ENCODE peak calls at places on chromosomes 12 and 14, in nine cellular contexts. J is left cardiac atrium; D is RPMI7951; N is neuronal stem cell; F is T-helper 1 cell; C is aorta; U is activated CD4-positive, alpha-beta T cell treated with anti-CD3 and anti-CD28 coated beads, Interleukin-2, amount 50 U/mL, for 1 hour; Z is left ventricle myocardium inferior; G is lower leg skin. E is an unnamed sample.
A peak's percentile ranks its signal among the peaks of the same experiment; 100 is the strongest.

GRCh38 chr14:93490001-93490400 is 59.3 kb downstream of the UNC79 start:
- DNase-seq in J (no peak), D (no peak), N (no peak), F (no peak), C (no peak), U (no peak), Z (no peak), G (no peak), E (no peak)

GRCh38 chr12:91811481-91812287 is 334.0 kb downstream of the BTG1 start:
- DNase-seq in J (peak; percentile 75), D (peak; percentile 47), N (peak; percentile 48), F (peak; percentile 44), C (peak; percentile 88), U (peak; percentile 83), Z (peak; percentile 73), G (peak; percentile 90), E (peak; percentile 62)

GRCh38 chr12:1491983-1492697 is 102.2 kb downstream of the FBXL14 start:
- DNase-seq in J (no peak), D (no peak), N (no peak), F (no peak), C (no peak), U (no peak), Z (no peak), G (peak; percentile 78), E (no peak)

GRCh38 chr12:768434-768833 is 16.1 kb downstream of the WNK1 start:
- DNase-seq in J (no peak), D (no peak), N (no peak), F (no peak), C (no peak), U (no peak), Z (no peak), G (no peak), E (no peak)

GRCh38 chr14:64114166-64114565 is 180.0 kb downstream of the ESR2 start:
- DNase-seq in J (no peak), D (no peak), N (no peak), F (no peak), C (no peak), U (no peak), Z (no peak), G (no peak), E (no peak)

GRCh38 chr12:82184844-82185243 is 173.3 kb downstream of the CCDC59 start:
- DNase-seq in J (no peak), D (no peak), N (no peak), F (no peak), C (no peak), U (no peak), Z (no peak), G (no peak), E (no peak)

GRCh38 chr12:14836336-14837210 is 6.8 kb downstream of the ART4 start:
- DNase-seq in J (no peak), D (peak; percentile 84), N (no peak), F (no peak), C (no peak), U (no peak), Z (no peak), G (no peak), E (no peak)

GRCh38 chr14:95814363-95815225 is 62.0 kb upstream of the TUNAR start:
- DNase-seq in J (no peak), D (no peak), N (no peak), F (no peak), C (no peak), U (no peak), Z (no peak), G (peak; percentile 40), E (no peak)

GRCh38 chr12:58776144-58776543 is 144.2 kb downstream of the LRIG3 start:
- DNase-seq in J (no peak), D (no peak), N (no peak), F (no peak), C (no peak), U (no peak), Z (no peak), G (no peak), E (no peak)

GRCh38 chr12:45762185-45763110 is 32.9 kb downstream of the ARID2 start:
- DNase-seq in J (no peak), D (peak; percentile 19), N (no peak), F (no peak), C (no peak), U (no peak), Z (no peak), G (no peak), E (peak; percentile 17)

GRCh38 chr14:91918159-91918883 is 29.2 kb downstream of the FBLN5 start:
- DNase-seq in J (no peak), D (no peak), N (no peak), F (no peak), C (no peak), U (no peak), Z (no peak), G (no peak), E (no peak)

GRCh38 chr14:85415015-85415712 is 114.8 kb upstream of the FLRT2 start:
- DNase-seq in J (peak; percentile 65), D (peak; percentile 93), N (no peak), F (no peak), C (no peak), U (no peak), Z (peak; percentile 15), G (peak; percentile 83), E (no peak)

GRCh38 chr14:22598896-22599244 is 770 bp downstream of the ABHD4 start:
- DNase-seq in J (peak; percentile 36), D (peak; percentile 54), N (no peak), F (no peak), C (no peak), U (no peak), Z (no peak), G (no peak), E (peak; percentile 57)

GRCh38 chr12:130966443-130967030 is 12.8 kb downstream of the ADGRD1 start:
- DNase-seq in J (no peak), D (no peak), N (no peak), F (no peak), C (no peak), U (no peak), Z (no peak), G (peak; percentile 72), E (no peak)

GRCh38 chr12:107057071-107057834 is 36.1 kb downstream of the CRY1 start:
- DNase-seq in J (no peak), D (no peak), N (no peak), F (no peak), C (no peak), U (no peak), Z (no peak), G (no peak), E (no peak)

GRCh38 chr12:27176765-27177164 is 67.3 kb upstream of the STK38L start:
- DNase-seq in J (no peak), D (peak; percentile 4), N (no peak), F (no peak), C (no peak), U (no peak), Z (no peak), G (no peak), E (no peak)

GRCh38 chr12:109625131-109625559 is 51.6 kb downstream of the MVK start:
- DNase-seq in J (peak; percentile 28), D (peak; percentile 60), N (no peak), F (no peak), C (no peak), U (no peak), Z (peak; percentile 19), G (no peak), E (no peak)

GRCh38 chr14:20469890-20470858 is 968 bp downstream of the PNP start:
- DNase-seq in J (peak; percentile 42), D (peak; percentile 64), N (no peak), F (peak; percentile 27), C (no peak), U (peak; percentile 44), Z (no peak), G (peak; percentile 87), E (peak; percentile 24)

GRCh38 chr14:100438678-100439592 is 115.8 kb downstream of the SLC25A47 start:
- DNase-seq in J (peak; percentile 35), D (peak; percentile 38), N (no peak), F (no peak), C (no peak), U (no peak), Z (no peak), G (peak; percentile 83), E (no peak)

GRCh38 chr12:88574278-88574677 is 6.0 kb downstream of the KITLG start:
- DNase-seq in J (no peak), D (peak; percentile 15), N (no peak), F (no peak), C (no peak), U (no peak), Z (no peak), G (no peak), E (no peak)